ENCODE peak calls at places on chromosomes 11 and 22, in five cellular contexts. One of them, this sample, is unnamed.

GRCh38 chr11:69840371-69841169 is 21.4 kb upstream of the FGF3 start:
- DNase-seq in kidney epithelial cell: no peak
- DNase-seq in retinal pigment epithelial cell: peak
- DNase-seq in lower lobe of right lung: peak
- DNase-seq in spleen: peak
- DNase-seq in this sample: no peak

GRCh38 chr22:43004362-43005035 is 10.4 kb downstream of the PACSIN2 start:
- DNase-seq in lower lobe of right lung: peak
- DNase-seq in retinal pigment epithelial cell: no peak
- DNase-seq in spleen: peak
- DNase-seq in kidney epithelial cell: no peak
- DNase-seq in this sample: peak

GRCh38 chr11:126339073-126339865 is 16.2 kb upstream of the ST3GAL4 start:
- DNase-seq in spleen: peak
- DNase-seq in retinal pigment epithelial cell: no peak
- DNase-seq in lower lobe of right lung: no peak
- DNase-seq in kidney epithelial cell: no peak
- DNase-seq in this sample: no peak

GRCh38 chr11:46918778-46919513 is 596 bp upstream of the LRP4 start:
- DNase-seq in spleen: no peak
- DNase-seq in lower lobe of right lung: no peak
- DNase-seq in retinal pigment epithelial cell: no peak
- DNase-seq in kidney epithelial cell: no peak
- DNase-seq in this sample: no peak

GRCh38 chr22:44068422-44069191 is 44.5 kb downstream of the PARVB start:
- DNase-seq in lower lobe of right lung: peak
- DNase-seq in retinal pigment epithelial cell: no peak
- DNase-seq in kidney epithelial cell: no peak
- DNase-seq in spleen: no peak
- DNase-seq in this sample: no peak

GRCh38 chr22:27152033-27152432 is 494.6 kb downstream of the MIAT start:
- DNase-seq in lower lobe of right lung: no peak
- DNase-seq in kidney epithelial cell: no peak
- DNase-seq in retinal pigment epithelial cell: no peak
- DNase-seq in spleen: no peak
- DNase-seq in this sample: no peak

GRCh38 chr22:49628351-49629023 is 199.2 kb downstream of the BRD1 start:
- DNase-seq in lower lobe of right lung: peak
- DNase-seq in spleen: peak
- DNase-seq in retinal pigment epithelial cell: no peak
- DNase-seq in kidney epithelial cell: no peak
- DNase-seq in this sample: no peak

GRCh38 chr11:101323997-101324396 is 194.4 kb upstream of the PGR start:
- DNase-seq in kidney epithelial cell: no peak
- DNase-seq in spleen: no peak
- DNase-seq in retinal pigment epithelial cell: no peak
- DNase-seq in lower lobe of right lung: no peak
- DNase-seq in this sample: no peak

GRCh38 chr11:83156150-83156995 is 558 bp upstream of the PCF11 start:
- DNase-seq in retinal pigment epithelial cell: peak
- DNase-seq in kidney epithelial cell: peak
- DNase-seq in lower lobe of right lung: peak
- DNase-seq in spleen: peak
- DNase-seq in this sample: peak

GRCh38 chr11:68545796-68546195 is 85.2 kb downstream of the PPP6R3 start:
- DNase-seq in retinal pigment epithelial cell: no peak
- DNase-seq in lower lobe of right lung: no peak
- DNase-seq in spleen: no peak
- DNase-seq in kidney epithelial cell: no peak
- DNase-seq in this sample: no peak

GRCh38 chr11:125062931-125063428 is at the start of gene SLC37A2:
- DNase-seq in kidney epithelial cell: no peak
- DNase-seq in lower lobe of right lung: peak
- DNase-seq in retinal pigment epithelial cell: peak
- DNase-seq in spleen: peak
- DNase-seq in this sample: no peak

GRCh38 chr22:30400159-30400558 is 3.3 kb downstream of the SEC14L2 start:
- DNase-seq in spleen: no peak
- DNase-seq in lower lobe of right lung: no peak
- DNase-seq in kidney epithelial cell: no peak
- DNase-seq in retinal pigment epithelial cell: no peak
- DNase-seq in this sample: no peak

GRCh38 chr11:99162819-99163218 is 142.1 kb downstream of the CNTN5 start:
- DNase-seq in retinal pigment epithelial cell: no peak
- DNase-seq in kidney epithelial cell: no peak
- DNase-seq in spleen: no peak
- DNase-seq in lower lobe of right lung: no peak
- DNase-seq in this sample: no peak

GRCh38 chr11:71301858-71302533 is 49.6 kb upstream of the SHANK2 start:
- DNase-seq in spleen: peak
- DNase-seq in retinal pigment epithelial cell: no peak
- DNase-seq in lower lobe of right lung: no peak
- DNase-seq in kidney epithelial cell: no peak
- DNase-seq in this sample: no peak

GRCh38 chr11:72041364-72042058 is 38.8 kb downstream of the NUMA1 start:
- DNase-seq in spleen: peak
- DNase-seq in lower lobe of right lung: peak
- DNase-seq in kidney epithelial cell: no peak
- DNase-seq in retinal pigment epithelial cell: peak
- DNase-seq in this sample: no peak

GRCh38 chr11:125123947-125124633 is 12.7 kb upstream of the TMEM218 start:
- DNase-seq in retinal pigment epithelial cell: peak
- DNase-seq in kidney epithelial cell: no peak
- DNase-seq in spleen: peak
- DNase-seq in lower lobe of right lung: peak
- DNase-seq in this sample: no peak

GRCh38 chr11:47914743-47915142 is 65.6 kb upstream of the PTPRJ start:
- DNase-seq in retinal pigment epithelial cell: no peak
- DNase-seq in spleen: no peak
- DNase-seq in kidney epithelial cell: no peak
- DNase-seq in lower lobe of right lung: no peak
- DNase-seq in this sample: no peak

GRCh38 chr11:34425863-34426262 is 12.9 kb upstream of the CAT start:
- DNase-seq in spleen: no peak
- DNase-seq in kidney epithelial cell: peak
- DNase-seq in retinal pigment epithelial cell: no peak
- DNase-seq in lower lobe of right lung: no peak
- DNase-seq in this sample: no peak

GRCh38 chr22:41481925-41482318 is 13.0 kb downstream of the ACO2 start:
- DNase-seq in kidney epithelial cell: no peak
- DNase-seq in retinal pigment epithelial cell: no peak
- DNase-seq in lower lobe of right lung: no peak
- DNase-seq in spleen: no peak
- DNase-seq in this sample: no peak

GRCh38 chr11:96741068-96741467 is 351.3 kb downstream of the JRKL start:
- DNase-seq in lower lobe of right lung: no peak
- DNase-seq in kidney epithelial cell: no peak
- DNase-seq in spleen: no peak
- DNase-seq in retinal pigment epithelial cell: no peak
- DNase-seq in this sample: no peak

GRCh38 chr11:66278396-66279091 is 569 bp downstream of the CNIH2 start:
- DNase-seq in lower lobe of right lung: no peak
- DNase-seq in retinal pigment epithelial cell: no peak
- DNase-seq in spleen: peak
- DNase-seq in kidney epithelial cell: no peak
- DNase-seq in this sample: no peak

GRCh38 chr11:111913997-111914396 is 1.5 kb downstream of the HSPB2 start:
- DNase-seq in lower lobe of right lung: no peak
- DNase-seq in kidney epithelial cell: no peak
- DNase-seq in retinal pigment epithelial cell: peak
- DNase-seq in spleen: no peak
- DNase-seq in this sample: peak

GRCh38 chr11:129458756-129459535 is 83.3 kb downstream of the BARX2 start:
- DNase-seq in spleen: no peak
- DNase-seq in kidney epithelial cell: no peak
- DNase-seq in lower lobe of right lung: no peak
- DNase-seq in retinal pigment epithelial cell: no peak
- DNase-seq in this sample: no peak

GRCh38 chr11:65078151-65078550 is 5.7 kb downstream of the CDCA5 start:
- DNase-seq in lower lobe of right lung: peak
- DNase-seq in spleen: peak
- DNase-seq in kidney epithelial cell: no peak
- DNase-seq in retinal pigment epithelial cell: no peak
- DNase-seq in this sample: no peak

GRCh38 chr11:44865866-44866272 is 84.8 kb downstream of the TP53I11 start:
- DNase-seq in retinal pigment epithelial cell: no peak
- DNase-seq in kidney epithelial cell: no peak
- DNase-seq in lower lobe of right lung: no peak
- DNase-seq in spleen: peak
- DNase-seq in this sample: no peak

GRCh38 chr11:63779044-63779443 is 10.5 kb upstream of the ZFTA start:
- DNase-seq in retinal pigment epithelial cell: no peak
- DNase-seq in lower lobe of right lung: no peak
- DNase-seq in kidney epithelial cell: no peak
- DNase-seq in spleen: no peak
- DNase-seq in this sample: no peak

GRCh38 chr11:126140106-126140931 is 71.1 kb downstream of the RPUSD4 start:
- DNase-seq in kidney epithelial cell: no peak
- DNase-seq in lower lobe of right lung: no peak
- DNase-seq in retinal pigment epithelial cell: no peak
- DNase-seq in spleen: peak
- DNase-seq in this sample: no peak

GRCh38 chr11:74849525-74850391 is 99.1 kb downstream of the XRRA1 start:
- DNase-seq in spleen: no peak
- DNase-seq in retinal pigment epithelial cell: no peak
- DNase-seq in kidney epithelial cell: peak
- DNase-seq in lower lobe of right lung: no peak
- DNase-seq in this sample: no peak

GRCh38 chr11:70470127-70470526 is 71.8 kb downstream of the CTTN start:
- DNase-seq in kidney epithelial cell: no peak
- DNase-seq in spleen: no peak
- DNase-seq in retinal pigment epithelial cell: no peak
- DNase-seq in lower lobe of right lung: no peak
- DNase-seq in this sample: no peak

GRCh38 chr11:75262961-75263852 is 22.6 kb downstream of the TPBGL start:
- DNase-seq in kidney epithelial cell: no peak
- DNase-seq in spleen: peak
- DNase-seq in lower lobe of right lung: peak
- DNase-seq in retinal pigment epithelial cell: no peak
- DNase-seq in this sample: no peak

GRCh38 chr11:27282806-27283205 is 80.2 kb downstream of the CCDC34 start:
- DNase-seq in retinal pigment epithelial cell: no peak
- DNase-seq in lower lobe of right lung: no peak
- DNase-seq in spleen: no peak
- DNase-seq in kidney epithelial cell: no peak
- DNase-seq in this sample: no peak

GRCh38 chr22:17847360-17848078 is 73.2 kb upstream of the BID start:
- DNase-seq in spleen: no peak
- DNase-seq in retinal pigment epithelial cell: no peak
- DNase-seq in lower lobe of right lung: no peak
- DNase-seq in kidney epithelial cell: no peak
- DNase-seq in this sample: no peak

DNA sequence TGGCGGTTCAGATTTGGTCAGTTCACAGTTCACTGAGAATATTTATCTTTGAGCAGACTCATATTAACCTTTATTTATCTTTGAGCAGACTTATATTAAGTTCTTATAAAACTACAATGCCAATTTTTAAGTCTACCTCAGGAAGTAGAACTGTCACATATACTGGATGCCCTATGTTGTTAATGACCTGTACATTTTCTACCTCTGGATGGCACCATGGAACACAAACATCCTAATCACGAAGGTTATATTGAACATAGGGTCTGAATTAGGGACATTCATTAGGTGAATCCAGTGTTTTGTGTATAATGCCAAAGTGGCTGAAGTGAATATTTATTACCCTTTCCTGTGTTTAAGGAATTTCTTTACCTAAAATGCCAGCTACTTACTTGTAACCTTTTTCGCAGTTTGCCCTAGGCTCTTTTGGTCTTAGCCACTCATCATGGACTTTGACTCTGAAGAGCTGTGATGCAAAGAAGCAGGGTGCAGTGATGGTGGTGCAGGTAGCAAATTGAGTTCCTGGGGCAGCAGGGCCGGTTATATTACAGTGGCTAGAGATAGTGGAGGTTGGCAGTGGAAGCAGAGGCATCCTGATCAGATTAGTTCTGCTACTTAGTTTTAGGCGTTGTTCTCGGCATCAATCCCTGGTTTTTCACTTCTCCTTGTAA is 71.8 kb downstream of the STIM1 start:
- DNase-seq in kidney epithelial cell: no peak
- DNase-seq in lower lobe of right lung: no peak
- DNase-seq in spleen: no peak
- DNase-seq in retinal pigment epithelial cell: no peak
- DNase-seq in this sample: no peak
- H3K4me3 ChIP-seq in kidney epithelial cell: no peak
- H3K4me3 ChIP-seq in lower lobe of right lung: no peak
- H3K4me3 ChIP-seq in spleen: no peak
- H3K4me3 ChIP-seq in retinal pigment epithelial cell: no peak
- H3K4me3 ChIP-seq in this sample: no peak

GRCh38 chr11:62443390-62444201 is 24.8 kb downstream of the SCGB1A1 start:
- DNase-seq in retinal pigment epithelial cell: no peak
- DNase-seq in kidney epithelial cell: no peak
- DNase-seq in lower lobe of right lung: no peak
- DNase-seq in spleen: no peak
- DNase-seq in this sample: no peak
- H3K4me3 ChIP-seq in retinal pigment epithelial cell: peak
- H3K4me3 ChIP-seq in kidney epithelial cell: no peak
- H3K4me3 ChIP-seq in lower lobe of right lung: peak
- H3K4me3 ChIP-seq in spleen: peak
- H3K4me3 ChIP-seq in this sample: peak

GRCh38 chr11:6251990-6252473 is 7.6 kb upstream of the CCKBR start:
- DNase-seq in spleen: no peak
- DNase-seq in retinal pigment epithelial cell: no peak
- DNase-seq in lower lobe of right lung: no peak
- DNase-seq in kidney epithelial cell: no peak
- DNase-seq in this sample: no peak
- H3K4me3 ChIP-seq in spleen: no peak
- H3K4me3 ChIP-seq in retinal pigment epithelial cell: no peak
- H3K4me3 ChIP-seq in lower lobe of right lung: no peak
- H3K4me3 ChIP-seq in kidney epithelial cell: no peak
- H3K4me3 ChIP-seq in this sample: no peak

DNA sequence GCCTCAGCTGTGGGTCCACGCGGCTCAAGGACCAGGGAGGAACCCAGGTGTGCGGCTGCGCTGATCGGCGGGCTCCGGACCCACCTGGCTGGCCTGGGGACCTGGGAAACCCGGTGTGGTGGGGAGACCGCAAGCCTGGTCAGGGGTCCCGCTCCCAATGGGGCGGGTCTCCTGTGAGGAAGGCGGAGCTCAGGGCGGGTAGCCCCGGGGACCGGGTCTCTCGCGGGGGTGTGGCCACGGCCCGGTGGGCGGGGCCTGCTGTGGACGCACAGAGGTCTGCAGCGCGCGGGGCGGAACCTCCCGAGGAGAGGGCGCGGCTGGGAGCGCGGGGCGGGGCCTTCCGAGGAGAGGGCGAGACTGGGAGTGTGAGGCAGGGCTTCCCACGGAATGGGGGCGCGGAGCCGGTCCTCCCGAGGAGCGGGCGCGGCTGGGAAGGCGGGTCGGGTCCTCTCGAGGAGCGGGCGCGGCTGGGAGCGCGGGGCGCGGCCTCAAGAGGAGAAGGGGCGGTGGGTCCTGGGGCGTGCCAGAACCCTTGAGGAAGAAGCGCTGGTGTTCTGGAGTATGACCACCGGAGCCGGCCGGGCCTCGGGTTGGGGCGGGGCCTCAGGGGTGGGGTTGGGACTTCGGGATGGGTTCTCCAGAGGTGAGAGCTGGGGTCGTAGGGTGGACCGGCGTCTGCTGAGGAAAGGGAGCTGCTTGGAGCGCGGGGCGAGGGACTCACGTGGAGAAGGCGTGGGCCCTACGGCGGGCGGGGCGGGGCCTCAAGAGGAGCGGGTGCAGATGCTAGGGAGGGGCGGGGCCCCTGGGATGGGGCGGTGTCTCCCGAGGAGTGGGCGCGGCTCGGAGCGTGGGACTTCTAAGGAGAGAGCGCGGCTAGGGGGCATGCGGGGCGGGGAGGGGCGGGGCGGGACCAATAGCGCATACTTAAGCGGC is 20.8 kb downstream of the DGCR6L start:
- DNase-seq in retinal pigment epithelial cell: no peak
- DNase-seq in spleen: peak
- DNase-seq in kidney epithelial cell: no peak
- DNase-seq in lower lobe of right lung: peak
- DNase-seq in this sample: no peak
- H3K4me3 ChIP-seq in retinal pigment epithelial cell: peak
- H3K4me3 ChIP-seq in spleen: peak
- H3K4me3 ChIP-seq in kidney epithelial cell: peak
- H3K4me3 ChIP-seq in lower lobe of right lung: peak
- H3K4me3 ChIP-seq in this sample: peak

This sample was measured in AG04449.